ENCODE peak calls at places on chromosomes 12 and 14, in seven cellular contexts. P, E, J, K, A, R and H are unnamed samples.

GRCh38 chr12:12819752-12820311 is 6.7 kb downstream of the DDX47 start:
- DNase-seq in K (no peak), P (no peak), J (no peak), A (peak; percentile 96), R (no peak), E (no peak), H (no peak)

GRCh38 chr14:49303952-49304516 is 282.1 kb downstream of the RPS29 start:
- DNase-seq in A (peak; percentile 25), P (no peak), J (no peak), K (no peak), R (peak; percentile 84), E (no peak), H (no peak)

GRCh38 chr14:69685217-69685616 is 73.8 kb downstream of the SUSD6 start:
- DNase-seq in P (no peak), K (no peak), A (no peak), J (peak; percentile 50), E (peak; percentile 79), R (no peak), H (no peak)

GRCh38 chr12:73308747-73309146 is 1036.6 kb downstream of the TRHDE start:
- DNase-seq in K (no peak), J (no peak), R (no peak), P (no peak), E (no peak), A (no peak), H (no peak)

GRCh38 chr12:48031135-48031960 is 27.1 kb upstream of the COL2A1 start:
- DNase-seq in E (no peak), A (peak; percentile 7), J (no peak), P (no peak), R (peak; percentile 59), K (no peak), H (no peak)

GRCh38 chr12:9378430-9378835 is 170.2 kb upstream of the PZP start:
- DNase-seq in J (no peak), P (no peak), E (no peak), K (no peak), R (peak; percentile 64), A (no peak), H (no peak)

GRCh38 chr12:5590316-5590715 is 158.4 kb downstream of the NTF3 start:
- DNase-seq in A (no peak), E (no peak), K (no peak), R (no peak), P (no peak), J (no peak), H (no peak)

GRCh38 chr14:75612157-75612556 is 33.7 kb downstream of the FLVCR2 start:
- DNase-seq in E (no peak), R (no peak), P (no peak), A (no peak), J (no peak), K (no peak), H (no peak)

GRCh38 chr12:52084491-52085231 is 5.2 kb downstream of the SMIM41 start:
- DNase-seq in R (no peak), J (no peak), E (no peak), K (no peak), P (no peak), A (no peak), H (no peak)

GRCh38 chr14:75123991-75124390 is 2.9 kb downstream of the NEK9 start:
- DNase-seq in K (peak; percentile 16), E (no peak), A (peak; percentile 73), P (no peak), J (no peak), R (no peak), H (no peak)

GRCh38 chr14:70170976-70171375 is 17.8 kb downstream of the SLC8A3 start:
- DNase-seq in J (no peak), R (no peak), E (no peak), K (no peak), P (no peak), A (no peak), H (no peak)

GRCh38 chr12:116323696-116324386 is 46.3 kb upstream of the MED13L start:
- DNase-seq in P (no peak), E (no peak), J (no peak), A (no peak), K (no peak), R (no peak), H (no peak)

GRCh38 chr14:100445436-100446088 is 122.4 kb downstream of the SLC25A47 start:
- DNase-seq in P (no peak), E (no peak), K (no peak), R (no peak), A (no peak), J (no peak), H (no peak)

GRCh38 chr14:39050389-39050788 is 52.6 kb downstream of the SEC23A start:
- DNase-seq in E (no peak), R (no peak), A (peak; percentile 34), K (no peak), J (no peak), P (no peak), H (no peak)

GRCh38 chr12:118332511-118332910 is 40.2 kb downstream of the TAOK3 start:
- DNase-seq in P (no peak), J (no peak), K (no peak), R (no peak), A (no peak), E (no peak), H (no peak)